ENCODE peak calls at places on chromosomes 1 and 21, in nine cellular contexts. R is NCI-H446 treated with DMSO at 0.1 percent for 48 hours, Z is GM23248, B is NCI-H69, P is non-pigmented ciliary epithelial cell, D is NCI-H146, K is brain pericyte, G is T1000, E is nephron progenitor cell. X is an unnamed sample.

GRCh38 chr21:37281993-37282392 is 14.9 kb upstream of the VPS26C start:
- DNase-seq in Z (no peak), K (no peak), E (no peak), P (no peak), D (peak; percentile 59), R (no peak), G (no peak), B (peak; percentile 89), X (peak; percentile 21)

GRCh38 chr1:1391225-1391624 is 7.9 kb downstream of the CCNL2 start:
- DNase-seq in D (no peak), K (no peak), E (no peak), R (no peak), B (no peak), Z (no peak), G (no peak), P (no peak), X (no peak)

GRCh38 chr21:41711416-41712023 is 55.3 kb downstream of the RIPK4 start:
- DNase-seq in R (no peak), D (no peak), K (no peak), B (peak; percentile 17), P (no peak), G (no peak), Z (no peak), E (no peak), X (no peak)

GRCh38 chr1:180945151-180945550 is 32.5 kb downstream of the KIAA1614 start:
- DNase-seq in G (no peak), B (no peak), Z (no peak), K (no peak), D (no peak), R (no peak), E (no peak), P (no peak), X (no peak)

GRCh38 chr1:10599194-10599861 is 124.6 kb downstream of the PEX14 start:
- DNase-seq in D (no peak), R (no peak), E (no peak), K (no peak), B (no peak), Z (peak; percentile 84), P (peak; percentile 65), G (peak; percentile 17), X (no peak)

GRCh38 chr21:16588433-16588860 is 858.7 kb downstream of the USP25 start:
- DNase-seq in P (no peak), E (peak; percentile 61), Z (peak; percentile 96), K (peak; percentile 58), G (peak; percentile 5), R (peak; percentile 86), D (no peak), B (peak; percentile 70), X (peak; percentile 44)

GRCh38 chr1:201295861-201296260 is 12.6 kb downstream of the PKP1 start:
- DNase-seq in R (peak; percentile 46), P (no peak), B (peak; percentile 23), K (no peak), Z (peak; percentile 86), G (no peak), E (no peak), D (no peak), X (no peak)

GRCh38 chr1:101843160-101843559 is 153.6 kb downstream of the OLFM3 start:
- DNase-seq in P (no peak), D (no peak), K (no peak), G (no peak), R (no peak), B (no peak), Z (no peak), E (no peak), X (no peak)

GRCh38 chr21:29177800-29178199 is 47.4 kb downstream of the MAP3K7CL start:
- DNase-seq in G (no peak), Z (no peak), D (no peak), R (no peak), K (no peak), E (no peak), B (no peak), P (no peak), X (no peak)

GRCh38 chr1:236515443-236515958 is 8.3 kb upstream of the LGALS8 start:
- DNase-seq in G (no peak), B (peak; percentile 97), P (no peak), K (no peak), Z (no peak), R (no peak), E (no peak), D (peak; percentile 75), X (no peak)

GRCh38 chr1:102879439-102879993 is 228.8 kb downstream of the COL11A1 start:
- DNase-seq in G (no peak), K (no peak), B (no peak), P (peak; percentile 83), Z (peak; percentile 89), D (no peak), E (no peak), R (no peak), X (no peak)

GRCh38 chr1:44571712-44572571 is 102.3 kb downstream of the TMEM53 start:
- DNase-seq in G (no peak), R (no peak), Z (peak; percentile 32), B (peak; percentile 58), K (no peak), E (no peak), P (no peak), D (peak; percentile 15), X (no peak)

GRCh38 chr1:244280859-244281258 is 170.8 kb downstream of the ADSS2 start:
- DNase-seq in D (no peak), R (no peak), P (no peak), B (no peak), G (no peak), E (no peak), Z (peak; percentile 65), K (no peak), X (no peak)

GRCh38 chr1:232132572-232132971 is 497.4 kb downstream of the SIPA1L2 start:
- DNase-seq in G (no peak), E (no peak), P (no peak), R (no peak), D (peak; percentile 12), K (no peak), B (no peak), Z (no peak), X (no peak)

GRCh38 chr1:201072149-201072548 is 40.1 kb downstream of the CACNA1S start:
- DNase-seq in P (no peak), B (peak; percentile 18), R (no peak), K (no peak), D (no peak), G (no peak), Z (peak; percentile 48), E (no peak), X (no peak)